ENCODE peak calls at places on chromosomes 7 and 10, in four cellular contexts. R, Z, P and Y are unnamed samples.

GRCh38 chr7:120857558-120858298 is at the start of gene TSPAN12:
- DNase-seq in Z (peak; percentile 87), P (peak; percentile 35), R (peak; percentile 86), Y (peak; percentile 96)

GRCh38 chr10:13990918-13991317 is 339.8 kb downstream of the FRMD4A start:
- DNase-seq in R (no peak), Z (no peak), P (no peak), Y (no peak)

GRCh38 chr10:117137031-117137910 is 799 bp downstream of the VAX1 start:
- DNase-seq in P (peak; percentile 6), R (no peak), Z (peak; percentile 46), Y (no peak)

GRCh38 chr7:66693331-66693730 is 47.2 kb upstream of the RABGEF1 start:
- DNase-seq in Z (no peak), R (no peak), P (no peak), Y (no peak)

GRCh38 chr10:23449677-23450220 is 10.9 kb downstream of the OTUD1 start:
- DNase-seq in P (no peak), R (no peak), Z (no peak), Y (no peak)

GRCh38 chr7:95974108-95974507 is 201.8 kb downstream of the DYNC1I1 start:
- DNase-seq in P (no peak), Z (no peak), R (no peak), Y (no peak)

GRCh38 chr10:77296534-77297369 is 340.9 kb downstream of the KCNMA1 start:
- DNase-seq in Z (no peak), R (no peak), P (no peak), Y (no peak)

GRCh38 chr7:17140421-17140820 is 158.0 kb upstream of the AHR start:
- DNase-seq in R (no peak), Z (no peak), P (no peak), Y (no peak)

GRCh38 chr7:14950013-14950412 is 47.5 kb upstream of the DGKB start:
- DNase-seq in Z (no peak), R (no peak), P (peak; percentile 21), Y (no peak)

GRCh38 chr10:75464478-75465090 is 33.2 kb downstream of the LRMDA start:
- DNase-seq in R (no peak), P (no peak), Z (no peak), Y (no peak)

GRCh38 chr7:13240349-13240748 is 552.9 kb downstream of the ARL4A start:
- DNase-seq in R (no peak), Z (no peak), P (peak; percentile 88), Y (peak; percentile 11)

GRCh38 chr7:14196555-14196954 is 207.1 kb upstream of the ETV1 start:
- DNase-seq in R (no peak), Z (no peak), P (no peak), Y (no peak)

GRCh38 chr10:6163364-6164270 is 39.1 kb upstream of the PFKFB3 start:
- DNase-seq in Z (peak; percentile 98), P (peak; percentile 82), R (peak; percentile 93), Y (peak; percentile 74)

GRCh38 chr7:99579956-99580777 is 17.9 kb upstream of the TMEM225B start:
- DNase-seq in Z (peak; percentile 32), R (no peak), P (no peak), Y (peak; percentile 38)

GRCh38 chr10:19638173-19638872 is 177.9 kb upstream of the PLXDC2 start:
- DNase-seq in Z (no peak), P (peak; percentile 99), R (no peak), Y (peak; percentile 21)

GRCh38 chr10:110784198-110784597 is 87.5 kb upstream of the PDCD4 start:
- DNase-seq in R (no peak), P (no peak), Z (no peak), Y (no peak)

GRCh38 chr7:65444899-65445823 is 71.5 kb downstream of the ZNF92 start:
- DNase-seq in R (no peak), P (no peak), Z (no peak), Y (no peak)

GRCh38 chr10:80144302-80145131 is 12.0 kb downstream of the PLAC9 start:
- DNase-seq in P (no peak), Z (peak; percentile 53), R (no peak), Y (no peak)

GRCh38 chr10:13891542-13892431 is 305.0 kb downstream of the PRPF18 start:
- DNase-seq in P (no peak), R (no peak), Z (peak; percentile 59), Y (no peak)

GRCh38 chr10:61021926-61022325 is 77.9 kb upstream of the RHOBTB1 start:
- DNase-seq in Z (no peak), R (no peak), P (no peak), Y (no peak)

GRCh38 chr10:97256356-97256755 is 36.1 kb downstream of the ARHGAP19 start:
- DNase-seq in R (no peak), Z (no peak), P (no peak), Y (no peak)

GRCh38 chr7:44103941-44104879 is at the start of gene AEBP1:
- DNase-seq in R (no peak), Z (peak; percentile 82), P (peak; percentile 23), Y (peak; percentile 51)

GRCh38 chr10:98608417-98608816 is 161.7 kb upstream of the HPS1 start:
- DNase-seq in P (no peak), Z (no peak), R (no peak), Y (no peak)

GRCh38 chr7:68862736-68863135 is 735.5 kb upstream of the AUTS2 start:
- DNase-seq in Z (no peak), R (no peak), P (no peak), Y (peak; percentile 5)

GRCh38 chr10:21617267-21617666 is 83.2 kb downstream of the MLLT10 start:
- DNase-seq in R (no peak), P (peak; percentile 43), Z (no peak), Y (no peak)

GRCh38 chr7:82054544-82054943 is 284.7 kb upstream of the HGF start:
- DNase-seq in R (no peak), P (no peak), Z (no peak), Y (no peak)

GRCh38 chr10:13816195-13816926 is 229.6 kb downstream of the PRPF18 start:
- DNase-seq in Z (no peak), P (peak; percentile 25), R (no peak), Y (no peak)